ENCODE peak calls at places on chromosome 16, in seven cellular contexts. T is heart right ventricle, W is WERI-Rb-1, E is suprapubic skin, G is BE2C, Z is A549, V is kidney epithelial cell. K is an unnamed sample.

GRCh38 chr16:2983706-2984136 is 3.5 kb upstream of the PKMYT1 start:
- DNase-seq in T (peak; percentile 72), W (peak; percentile 86), E (peak; percentile 90), G (peak; percentile 88), Z (peak; percentile 91), V (no peak), K (no peak)

GRCh38 chr16:11700264-11701029 is 32.2 kb downstream of the SNN start:
- DNase-seq in T (no peak), W (no peak), E (no peak), G (no peak), Z (no peak), V (no peak), K (no peak)

GRCh38 chr16:4260360-4260759 is 12.5 kb downstream of the TFAP4 start:
- DNase-seq in T (no peak), W (no peak), E (no peak), G (no peak), Z (no peak), V (no peak), K (no peak)

GRCh38 chr16:25198021-25198420 is 18.7 kb upstream of the AQP8 start:
- DNase-seq in T (no peak), W (no peak), E (no peak), G (no peak), Z (peak; percentile 25), V (no peak), K (no peak)

GRCh38 chr16:11356573-11357331 is 11.5 kb downstream of the RMI2 start:
- DNase-seq in T (peak; percentile 62), W (peak; percentile 76), E (no peak), G (peak; percentile 78), Z (peak; percentile 74), V (no peak), K (no peak)

GRCh38 chr16:4945560-4946502 is 8.9 kb upstream of the PPL start:
- DNase-seq in T (no peak), W (no peak), E (peak; percentile 88), G (no peak), Z (peak; percentile 74), V (no peak), K (no peak)

GRCh38 chr16:53446090-53446489 is 11.8 kb downstream of the RBL2 start:
- DNase-seq in T (no peak), W (no peak), E (no peak), G (no peak), Z (no peak), V (no peak), K (no peak)

GRCh38 chr16:2243781-2244180 is 7.5 kb downstream of the DNASE1L2 start:
- DNase-seq in T (no peak), W (no peak), E (no peak), G (no peak), Z (no peak), V (no peak), K (no peak)

GRCh38 chr16:49441366-49441780 is 67.8 kb downstream of the C16orf78 start:
- DNase-seq in T (peak; percentile 77), W (no peak), E (no peak), G (peak; percentile 59), Z (no peak), V (no peak), K (no peak)

GRCh38 chr16:53502331-53503269 is at the start of gene AKTIP:
- DNase-seq in T (no peak), W (peak; percentile 70), E (peak; percentile 86), G (no peak), Z (no peak), V (no peak), K (peak; percentile 9)

GRCh38 chr16:76780556-76780955 is 410.4 kb upstream of the MON1B start:
- DNase-seq in T (no peak), W (no peak), E (no peak), G (no peak), Z (no peak), V (no peak), K (no peak)

GRCh38 chr16:68396481-68396880 is 51.8 kb downstream of the SMPD3 start:
- DNase-seq in T (no peak), W (peak; percentile 55), E (no peak), G (peak; percentile 46), Z (peak; percentile 32), V (no peak), K (peak; percentile 14)

GRCh38 chr16:29770250-29770929 is 7.7 kb upstream of the ZG16 start:
- DNase-seq in T (no peak), W (no peak), E (no peak), G (no peak), Z (no peak), V (no peak), K (no peak)

GRCh38 chr16:75761111-75761510 is 34.8 kb upstream of the CPHXL start:
- DNase-seq in T (no peak), W (no peak), E (no peak), G (no peak), Z (no peak), V (no peak), K (no peak)

GRCh38 chr16:21946889-21947635 is 6.1 kb upstream of the UQCRC2 start:
- DNase-seq in T (no peak), W (no peak), E (no peak), G (no peak), Z (no peak), V (no peak), K (no peak)

GRCh38 chr16:3642397-3643094 is 11.9 kb upstream of the DNASE1 start:
- DNase-seq in T (no peak), W (no peak), E (peak; percentile 72), G (peak; percentile 93), Z (no peak), V (no peak), K (no peak)

GRCh38 chr16:74950511-74950910 is 34.4 kb downstream of the WDR59 start:
- DNase-seq in T (no peak), W (no peak), E (no peak), G (no peak), Z (no peak), V (no peak), K (no peak)

GRCh38 chr16:24789881-24790280 is 55.9 kb upstream of the SLC5A11 start:
- DNase-seq in T (no peak), W (no peak), E (no peak), G (no peak), Z (no peak), V (no peak), K (no peak)

GRCh38 chr16:88863426-88863825 is 3.0 kb downstream of the PABPN1L start:
- DNase-seq in T (no peak), W (no peak), E (no peak), G (no peak), Z (no peak), V (no peak), K (no peak)

GRCh38 chr16:88862968-88863367 is 3.5 kb downstream of the PABPN1L start:
- DNase-seq in T (no peak), W (no peak), E (no peak), G (no peak), Z (no peak), V (no peak), K (no peak)

GRCh38 chr16:88864099-88864498 is 2.4 kb downstream of the PABPN1L start:
- DNase-seq in T (no peak), W (no peak), E (no peak), G (no peak), Z (no peak), V (no peak), K (no peak)

GRCh38 chr16:88859381-88860091 is 2.6 kb downstream of the TRAPPC2L start:
- DNase-seq in T (no peak), W (no peak), E (no peak), G (no peak), Z (no peak), V (no peak), K (no peak)

GRCh38 chr16:88861359-88861758 is 4.4 kb downstream of the TRAPPC2L start:
- DNase-seq in T (no peak), W (no peak), E (no peak), G (no peak), Z (no peak), V (no peak), K (no peak)
- H3K4me3 ChIP-seq in T (no peak overlapping the region), W (no peak overlapping the region), E (no peak overlapping the region), G (no peak overlapping the region), Z (no peak overlapping the region), V (no peak overlapping the region), K (no peak overlapping the region)

GRCh38 chr16:88804173-88804551 is 573 bp downstream of the CDT1 start:
- DNase-seq in T (no peak), W (no peak), E (no peak), G (no peak), Z (no peak), V (no peak), K (no peak)
- H3K4me3 ChIP-seq in T (peak overlapping the region; percentile 67), W (peak overlapping the region; percentile 72), E (peak overlapping the region; percentile 68), G (peak overlapping the region; percentile 58), Z (peak overlapping the region; percentile 73), V (peak overlapping the region; percentile 58), K (peak overlapping the region; percentile 57)

GRCh38 chr16:85114909-85115567 is 2.8 kb upstream of the CIBAR2 start:
- DNase-seq in T (peak; percentile 89), W (peak; percentile 84), E (peak; percentile 88), G (peak; percentile 93), Z (peak; percentile 96), V (no peak), K (peak; percentile 34)
- H3K4me3 ChIP-seq in T (no peak overlapping the region), W (no peak overlapping the region), E (no peak overlapping the region), G (no peak overlapping the region), Z (peak overlapping the region; percentile 27), V (no peak overlapping the region), K (no peak overlapping the region)

GRCh38 chr16:75580-76501 is 2.2 kb upstream of the MPG start:
- DNase-seq in T (peak; percentile 80), W (peak; percentile 49), E (peak; percentile 93), G (no peak), Z (no peak), V (no peak), K (no peak)

GRCh38 chr16:77273-77806 is 685 bp upstream of the MPG start:
- DNase-seq in T (peak; percentile 62), W (peak; percentile 59), E (no peak), G (peak; percentile 60), Z (peak; percentile 59), V (no peak), K (no peak)

GRCh38 chr16:77807-78443 is at the start of gene MPG:
- DNase-seq in T (peak; percentile 89), W (peak; percentile 88), E (peak; percentile 91), G (peak; percentile 88), Z (peak; percentile 98), V (no peak), K (no peak)

GRCh38 chr16:78444-79145 is 570 bp downstream of the MPG start:
- DNase-seq in T (no peak), W (no peak), E (no peak), G (no peak), Z (peak; percentile 43), V (no peak), K (no peak)

GRCh38 chr16:76535-77272 is 1.3 kb upstream of the MPG start:
- DNase-seq in T (peak; percentile 78), W (peak; percentile 67), E (no peak), G (no peak), Z (peak; percentile 48), V (no peak), K (no peak)
- H3K4me3 ChIP-seq in T (peak overlapping the region; percentile 80), W (peak overlapping the region; percentile 53), E (peak overlapping the region; percentile 61), G (no peak overlapping the region), Z (peak overlapping the region; percentile 94), V (peak overlapping the region; percentile 71), K (no peak overlapping the region)